ENCODE peak calls at places on chromosomes 1 and 21, in eight cellular contexts. One of them, this sample, is unnamed.

GRCh38 chr1:113905435-113905861 is 322 bp downstream of the DCLRE1B start:
- DNase-seq in ovary: no peak
- DNase-seq in uterus: peak; percentile 41
- DNase-seq in heart left ventricle: peak; percentile 40
- DNase-seq in sigmoid colon: peak; percentile 77
- DNase-seq in breast epithelium: peak; percentile 22
- DNase-seq in A549: no peak
- DNase-seq in tibial nerve: no peak
- DNase-seq in this sample: peak; percentile 20

GRCh38 chr1:14314032-14314431 is 284.5 kb upstream of the KAZN start:
- DNase-seq in A549: no peak
- DNase-seq in tibial nerve: no peak
- DNase-seq in uterus: no peak
- DNase-seq in sigmoid colon: no peak
- DNase-seq in breast epithelium: no peak
- DNase-seq in heart left ventricle: no peak
- DNase-seq in ovary: no peak
- DNase-seq in this sample: no peak

GRCh38 chr1:39876136-39876535 is 7.2 kb downstream of the TRIT1 start:
- DNase-seq in A549: no peak
- DNase-seq in breast epithelium: no peak
- DNase-seq in uterus: no peak
- DNase-seq in tibial nerve: no peak
- DNase-seq in ovary: no peak
- DNase-seq in sigmoid colon: no peak
- DNase-seq in heart left ventricle: no peak
- DNase-seq in this sample: no peak

GRCh38 chr1:198220428-198220827 is 63.6 kb downstream of the NEK7 start:
- DNase-seq in ovary: no peak
- DNase-seq in sigmoid colon: no peak
- DNase-seq in A549: peak; percentile 21
- DNase-seq in heart left ventricle: no peak
- DNase-seq in breast epithelium: no peak
- DNase-seq in tibial nerve: no peak
- DNase-seq in uterus: no peak
- DNase-seq in this sample: no peak

GRCh38 chr1:76940586-76941335 is 73.5 kb downstream of the ST6GALNAC5 start:
- DNase-seq in uterus: no peak
- DNase-seq in breast epithelium: no peak
- DNase-seq in A549: no peak
- DNase-seq in sigmoid colon: no peak
- DNase-seq in heart left ventricle: no peak
- DNase-seq in ovary: no peak
- DNase-seq in tibial nerve: no peak
- DNase-seq in this sample: no peak

GRCh38 chr1:201711811-201712210 is 117.1 kb upstream of the IPO9 start:
- DNase-seq in sigmoid colon: peak; percentile 78
- DNase-seq in tibial nerve: no peak
- DNase-seq in A549: no peak
- DNase-seq in heart left ventricle: no peak
- DNase-seq in uterus: no peak
- DNase-seq in breast epithelium: no peak
- DNase-seq in ovary: no peak
- DNase-seq in this sample: no peak

GRCh38 chr1:94926365-94926914 is 470 bp downstream of the CNN3 start:
- DNase-seq in tibial nerve: peak; percentile 25
- DNase-seq in uterus: peak; percentile 56
- DNase-seq in heart left ventricle: peak; percentile 75
- DNase-seq in ovary: peak; percentile 86
- DNase-seq in A549: peak; percentile 45
- DNase-seq in breast epithelium: peak; percentile 32
- DNase-seq in sigmoid colon: peak; percentile 85
- DNase-seq in this sample: peak; percentile 52

GRCh38 chr1:1371354-1371740 is 3.7 kb downstream of the AURKAIP1 start:
- DNase-seq in ovary: no peak
- DNase-seq in A549: no peak
- DNase-seq in tibial nerve: no peak
- DNase-seq in sigmoid colon: no peak
- DNase-seq in uterus: no peak
- DNase-seq in breast epithelium: no peak
- DNase-seq in heart left ventricle: no peak
- DNase-seq in this sample: no peak

GRCh38 chr1:34898220-34898820 is 31.1 kb downstream of the DLGAP3 start:
- DNase-seq in sigmoid colon: no peak
- DNase-seq in A549: no peak
- DNase-seq in ovary: no peak
- DNase-seq in tibial nerve: no peak
- DNase-seq in uterus: no peak
- DNase-seq in breast epithelium: no peak
- DNase-seq in heart left ventricle: no peak
- DNase-seq in this sample: no peak

GRCh38 chr21:39687069-39687468 is 57.9 kb upstream of the IGSF5 start:
- DNase-seq in ovary: no peak
- DNase-seq in uterus: no peak
- DNase-seq in A549: no peak
- DNase-seq in tibial nerve: no peak
- DNase-seq in sigmoid colon: no peak
- DNase-seq in heart left ventricle: no peak
- DNase-seq in breast epithelium: no peak
- DNase-seq in this sample: no peak

GRCh38 chr1:40530735-40531380 is 579 bp upstream of the ZNF684 start:
- DNase-seq in tibial nerve: no peak
- DNase-seq in uterus: no peak
- DNase-seq in heart left ventricle: no peak
- DNase-seq in sigmoid colon: no peak
- DNase-seq in A549: peak; percentile 28
- DNase-seq in breast epithelium: no peak
- DNase-seq in ovary: no peak
- DNase-seq in this sample: no peak

GRCh38 chr1:179706339-179706941 is 36.7 kb upstream of the FAM163A start:
- DNase-seq in heart left ventricle: peak; percentile 44
- DNase-seq in A549: peak; percentile 68
- DNase-seq in ovary: peak; percentile 60
- DNase-seq in breast epithelium: no peak
- DNase-seq in uterus: peak; percentile 31
- DNase-seq in tibial nerve: no peak
- DNase-seq in sigmoid colon: no peak
- DNase-seq in this sample: peak; percentile 24

GRCh38 chr1:25922633-25923567 is 16.7 kb upstream of the STMN1 start:
- DNase-seq in A549: peak; percentile 53
- DNase-seq in uterus: peak; percentile 38
- DNase-seq in ovary: peak; percentile 69
- DNase-seq in tibial nerve: no peak
- DNase-seq in breast epithelium: no peak
- DNase-seq in sigmoid colon: peak; percentile 75
- DNase-seq in heart left ventricle: peak; percentile 57
- DNase-seq in this sample: peak; percentile 5

GRCh38 chr1:224747578-224747977 is 131.5 kb downstream of the CNIH3 start:
- DNase-seq in tibial nerve: no peak
- DNase-seq in breast epithelium: no peak
- DNase-seq in ovary: no peak
- DNase-seq in heart left ventricle: no peak
- DNase-seq in sigmoid colon: no peak
- DNase-seq in A549: no peak
- DNase-seq in uterus: no peak
- DNase-seq in this sample: no peak

DNA sequence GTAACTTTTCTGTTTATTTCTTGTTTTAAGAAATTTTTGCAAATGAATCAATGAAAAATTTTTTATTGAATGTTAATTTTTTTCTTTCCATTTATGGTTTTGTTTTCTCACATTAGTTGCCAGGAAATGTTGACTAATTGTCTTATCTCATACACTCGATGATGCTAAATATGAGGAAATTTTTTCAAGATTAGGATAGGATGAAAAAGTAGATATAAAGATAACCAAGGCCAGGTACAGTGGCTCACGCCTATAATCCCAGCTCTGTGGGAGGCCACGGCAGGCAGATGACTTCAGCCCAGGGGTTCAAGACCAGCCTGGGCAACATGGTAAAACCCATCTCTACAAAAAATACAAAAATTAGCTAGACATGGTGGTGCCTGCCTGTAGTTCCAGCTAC is 12.6 kb downstream of the LAX1 start:
- DNase-seq in uterus: no peak
- DNase-seq in breast epithelium: no peak
- DNase-seq in heart left ventricle: no peak
- DNase-seq in tibial nerve: no peak
- DNase-seq in ovary: no peak
- DNase-seq in A549: no peak
- DNase-seq in sigmoid colon: peak; percentile 10
- DNase-seq in this sample: no peak
- H3K4me1 ChIP-seq in uterus: no peaks in the 10 kb centered on the region
- H3K4me1 ChIP-seq in breast epithelium: no peaks in the 10 kb centered on the region
- H3K4me1 ChIP-seq in heart left ventricle: no peaks in the 10 kb centered on the region
- H3K4me1 ChIP-seq in tibial nerve: no peaks in the 10 kb centered on the region
- H3K4me1 ChIP-seq in ovary: no peaks in the 10 kb centered on the region
- H3K4me1 ChIP-seq in A549: no peaks in the 10 kb centered on the region
- H3K4me1 ChIP-seq in sigmoid colon: no peaks in the 10 kb centered on the region
- H3K4me1 ChIP-seq in this sample: no peaks in the 10 kb centered on the region

DNA sequence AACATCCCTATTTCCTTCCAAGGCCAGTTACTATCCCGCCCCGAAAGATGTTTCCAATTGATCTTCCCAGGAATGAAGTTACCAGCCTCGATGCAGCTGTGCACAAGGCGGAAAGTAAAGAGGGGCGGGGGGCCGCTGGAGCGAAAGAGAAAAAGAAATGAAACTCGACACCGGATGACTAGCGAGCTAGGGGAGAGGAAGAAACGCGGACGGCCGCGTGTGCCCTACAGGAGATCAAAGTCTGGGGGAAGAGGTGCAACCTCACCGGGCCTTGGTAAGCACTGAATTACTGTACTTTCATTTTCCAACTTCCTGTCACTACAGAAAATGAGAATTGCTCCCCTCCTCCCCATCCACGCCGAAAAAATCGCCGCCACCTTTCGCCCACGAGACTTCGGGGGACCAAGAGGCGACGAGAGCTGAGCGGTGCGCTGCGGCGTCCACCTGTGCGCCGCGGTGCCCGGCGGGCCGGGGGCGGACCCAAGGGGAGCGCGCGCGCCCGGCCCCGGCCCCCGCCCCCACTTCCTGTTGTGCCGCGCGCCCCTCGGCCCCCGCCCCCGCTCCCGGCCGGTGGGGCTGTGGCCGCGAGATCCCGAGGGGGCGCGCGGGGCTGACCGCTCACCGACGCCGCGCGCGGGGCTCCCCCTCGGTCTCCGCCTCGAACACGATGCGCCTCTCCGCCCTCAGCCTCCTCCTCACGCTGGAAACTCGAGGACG is 643 bp downstream of the ELK4 start:
- DNase-seq in uterus: peak; percentile 53
- DNase-seq in tibial nerve: peak; percentile 16
- DNase-seq in A549: peak; percentile 82
- DNase-seq in breast epithelium: peak; percentile 57
- DNase-seq in sigmoid colon: peak; percentile 78
- DNase-seq in heart left ventricle: peak; percentile 61
- DNase-seq in ovary: peak; percentile 81
- DNase-seq in this sample: peak; percentile 57
- TF ChIP-seq POLR2A in uterus: no peak
- TF ChIP-seq POLR2A in tibial nerve: no peak
- TF ChIP-seq POLR2A in A549: peak; percentile 79
- TF ChIP-seq POLR2A in breast epithelium: no peak
- TF ChIP-seq POLR2A in sigmoid colon: no peak
- TF ChIP-seq POLR2A in heart left ventricle: no peak
- TF ChIP-seq POLR2A in ovary: no peak
- TF ChIP-seq POLR2A in this sample: peak; percentile 59

DNA sequence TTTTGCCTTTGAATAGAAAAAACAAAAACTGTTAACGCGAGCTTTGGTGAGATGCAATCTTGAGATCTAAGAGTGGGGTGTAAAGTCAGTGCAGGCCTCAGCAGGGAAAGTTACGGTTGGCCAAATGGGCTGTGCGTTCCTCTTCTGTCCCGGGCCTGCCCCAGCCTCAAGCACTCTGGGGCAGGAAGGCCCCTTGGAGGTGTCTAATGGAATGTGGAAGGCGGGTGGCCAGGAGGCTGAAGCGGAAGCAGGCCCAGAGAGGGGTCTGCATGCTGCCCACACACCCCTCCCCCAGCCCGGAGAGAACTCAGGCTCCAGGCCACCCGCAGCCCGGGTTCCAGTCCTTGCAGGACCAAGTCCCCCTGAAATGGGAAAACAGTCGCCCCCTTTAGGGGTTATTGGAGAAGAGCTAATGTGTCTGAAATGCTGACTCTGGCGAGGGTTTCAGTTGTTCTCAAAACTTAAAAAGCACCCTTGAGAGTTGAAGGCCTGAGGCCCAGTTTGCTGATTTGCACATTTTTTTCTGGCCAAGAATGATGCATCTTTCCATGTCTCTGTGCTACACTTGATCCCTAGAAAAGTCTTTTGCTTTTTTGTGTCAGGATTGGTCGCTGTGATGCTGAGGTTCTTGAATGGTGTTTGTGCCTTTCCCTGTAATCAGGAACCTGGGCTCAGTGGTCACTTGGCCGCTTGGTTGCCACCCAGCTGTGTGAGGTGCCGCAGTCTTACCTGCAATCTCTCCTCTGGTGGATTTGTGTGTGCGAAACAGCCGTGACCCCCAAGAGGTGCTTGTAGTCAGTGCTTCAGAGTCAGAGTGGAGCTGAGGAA is 2.0 kb downstream of the COL18A1 start:
- DNase-seq in breast epithelium: no peak
- DNase-seq in sigmoid colon: peak; percentile 68
- DNase-seq in uterus: no peak
- DNase-seq in tibial nerve: no peak
- DNase-seq in ovary: peak; percentile 63
- DNase-seq in heart left ventricle: peak; percentile 23
- DNase-seq in A549: peak; percentile 34
- DNase-seq in this sample: no peak
- H3K4me3 ChIP-seq in breast epithelium: peak overlapping the region; percentile 52
- H3K4me3 ChIP-seq in sigmoid colon: peak overlapping the region; percentile 68
- H3K4me3 ChIP-seq in uterus: peak overlapping the region; percentile 77
- H3K4me3 ChIP-seq in tibial nerve: peak overlapping the region; percentile 58
- H3K4me3 ChIP-seq in ovary: peak overlapping the region; percentile 68
- H3K4me3 ChIP-seq in heart left ventricle: peak overlapping the region; percentile 83
- H3K4me3 ChIP-seq in A549: peak overlapping the region; percentile 91
- H3K4me3 ChIP-seq in this sample: no peak overlapping the region

GRCh38 chr1:28750330-28750729 is 13.6 kb downstream of the YTHDF2 start:
- DNase-seq in ovary: no peak
- DNase-seq in breast epithelium: no peak
- DNase-seq in uterus: no peak
- DNase-seq in heart left ventricle: no peak
- DNase-seq in sigmoid colon: no peak
- DNase-seq in tibial nerve: no peak
- DNase-seq in A549: no peak
- DNase-seq in this sample: no peak

GRCh38 chr1:28740118-28740517 is 3.4 kb downstream of the YTHDF2 start:
- DNase-seq in sigmoid colon: no peak
- DNase-seq in ovary: no peak
- DNase-seq in A549: no peak
- DNase-seq in tibial nerve: no peak
- DNase-seq in heart left ventricle: no peak
- DNase-seq in uterus: no peak
- DNase-seq in breast epithelium: no peak
- DNase-seq in this sample: peak; percentile 40

GRCh38 chr1:28751315-28752056 is 14.7 kb downstream of the YTHDF2 start:
- DNase-seq in sigmoid colon: no peak
- DNase-seq in ovary: no peak
- DNase-seq in A549: no peak
- DNase-seq in heart left ventricle: no peak
- DNase-seq in breast epithelium: no peak
- DNase-seq in tibial nerve: no peak
- DNase-seq in uterus: no peak
- DNase-seq in this sample: no peak

GRCh38 chr1:28744184-28744583 is 7.4 kb downstream of the YTHDF2 start:
- DNase-seq in breast epithelium: no peak
- DNase-seq in tibial nerve: no peak
- DNase-seq in ovary: no peak
- DNase-seq in A549: no peak
- DNase-seq in uterus: no peak
- DNase-seq in sigmoid colon: no peak
- DNase-seq in heart left ventricle: no peak
- DNase-seq in this sample: no peak

GRCh38 chr1:28745653-28746173 is 9.0 kb downstream of the YTHDF2 start:
- DNase-seq in ovary: no peak
- DNase-seq in A549: no peak
- DNase-seq in tibial nerve: no peak
- DNase-seq in sigmoid colon: no peak
- DNase-seq in uterus: no peak
- DNase-seq in heart left ventricle: no peak
- DNase-seq in breast epithelium: no peak
- DNase-seq in this sample: no peak
- H3K4me1 ChIP-seq in ovary: peaks cover 14% of the 10 kb centered on the region
- H3K4me1 ChIP-seq in A549: peaks cover 20% of the 10 kb centered on the region
- H3K4me1 ChIP-seq in tibial nerve: no peaks in the 10 kb centered on the region
- H3K4me1 ChIP-seq in sigmoid colon: peaks cover 83% of the 10 kb centered on the region
- H3K4me1 ChIP-seq in uterus: peaks cover 15% of the 10 kb centered on the region
- H3K4me1 ChIP-seq in heart left ventricle: peaks cover 69% of the 10 kb centered on the region
- H3K4me1 ChIP-seq in breast epithelium: peaks cover 11% of the 10 kb centered on the region
- H3K4me1 ChIP-seq in this sample: peaks cover 5% of the 10 kb centered on the region